ENCODE peak calls at places on chromosomes 5 and 9, in nine cellular contexts. One of them, this sample, is unnamed.
A peak's percentile ranks its signal among the peaks of the same experiment; 100 is the strongest.

GRCh38 chr9:133701321-133701980 is 36.7 kb downstream of the SARDH start:
- ATAC-seq in lower lobe of right lung: no peak
- ATAC-seq in activated CD8-positive, alpha-beta memory T cell treated with anti-CD3 and anti-CD28 coated beads, Interleukin-2, amount 10 ng/mL, durations not matched to agents 7 days and 5 days: peak; percentile 40
- ATAC-seq in pancreas: no peak
- ATAC-seq in heart right ventricle: no peak
- ATAC-seq in central memory CD8-positive, alpha-beta T cell: peak; percentile 83
- ATAC-seq in naive thymus-derived CD4-positive, alpha-beta T cell: peak; percentile 33
- ATAC-seq in RWPE2: no peak
- ATAC-seq in right cardiac atrium: no peak
- ATAC-seq in this sample: peak; percentile 59

GRCh38 chr5:157303667-157304327 is 37.9 kb downstream of the CYFIP2 start:
- ATAC-seq in pancreas: no peak
- ATAC-seq in heart right ventricle: peak; percentile 72
- ATAC-seq in activated CD8-positive, alpha-beta memory T cell treated with anti-CD3 and anti-CD28 coated beads, Interleukin-2, amount 10 ng/mL, durations not matched to agents 7 days and 5 days: peak; percentile 46
- ATAC-seq in RWPE2: peak; percentile 12
- ATAC-seq in lower lobe of right lung: no peak
- ATAC-seq in central memory CD8-positive, alpha-beta T cell: peak; percentile 47
- ATAC-seq in naive thymus-derived CD4-positive, alpha-beta T cell: peak; percentile 80
- ATAC-seq in right cardiac atrium: peak; percentile 84
- ATAC-seq in this sample: peak; percentile 51

GRCh38 chr5:86354664-86355063 is 263.1 kb upstream of the COX7C start:
- ATAC-seq in pancreas: no peak
- ATAC-seq in heart right ventricle: no peak
- ATAC-seq in RWPE2: no peak
- ATAC-seq in lower lobe of right lung: no peak
- ATAC-seq in naive thymus-derived CD4-positive, alpha-beta T cell: no peak
- ATAC-seq in right cardiac atrium: no peak
- ATAC-seq in central memory CD8-positive, alpha-beta T cell: no peak
- ATAC-seq in activated CD8-positive, alpha-beta memory T cell treated with anti-CD3 and anti-CD28 coated beads, Interleukin-2, amount 10 ng/mL, durations not matched to agents 7 days and 5 days: no peak
- ATAC-seq in this sample: no peak

GRCh38 chr9:6870650-6871477 is 113.1 kb downstream of the KDM4C start:
- ATAC-seq in RWPE2: peak; percentile 45
- ATAC-seq in central memory CD8-positive, alpha-beta T cell: no peak
- ATAC-seq in lower lobe of right lung: no peak
- ATAC-seq in activated CD8-positive, alpha-beta memory T cell treated with anti-CD3 and anti-CD28 coated beads, Interleukin-2, amount 10 ng/mL, durations not matched to agents 7 days and 5 days: no peak
- ATAC-seq in right cardiac atrium: peak; percentile 29
- ATAC-seq in naive thymus-derived CD4-positive, alpha-beta T cell: no peak
- ATAC-seq in pancreas: no peak
- ATAC-seq in heart right ventricle: no peak
- ATAC-seq in this sample: no peak

GRCh38 chr5:12668564-12668963 is 764.3 kb upstream of the CTNND2 start:
- ATAC-seq in central memory CD8-positive, alpha-beta T cell: no peak
- ATAC-seq in pancreas: no peak
- ATAC-seq in RWPE2: no peak
- ATAC-seq in right cardiac atrium: no peak
- ATAC-seq in naive thymus-derived CD4-positive, alpha-beta T cell: no peak
- ATAC-seq in heart right ventricle: no peak
- ATAC-seq in lower lobe of right lung: no peak
- ATAC-seq in activated CD8-positive, alpha-beta memory T cell treated with anti-CD3 and anti-CD28 coated beads, Interleukin-2, amount 10 ng/mL, durations not matched to agents 7 days and 5 days: no peak
- ATAC-seq in this sample: no peak

GRCh38 chr5:171647043-171647899 is 138.3 kb upstream of the SMIM23 start:
- ATAC-seq in pancreas: no peak
- ATAC-seq in central memory CD8-positive, alpha-beta T cell: no peak
- ATAC-seq in heart right ventricle: peak; percentile 78
- ATAC-seq in RWPE2: peak; percentile 88
- ATAC-seq in activated CD8-positive, alpha-beta memory T cell treated with anti-CD3 and anti-CD28 coated beads, Interleukin-2, amount 10 ng/mL, durations not matched to agents 7 days and 5 days: no peak
- ATAC-seq in naive thymus-derived CD4-positive, alpha-beta T cell: peak; percentile 46
- ATAC-seq in right cardiac atrium: peak; percentile 62
- ATAC-seq in lower lobe of right lung: no peak
- ATAC-seq in this sample: peak; percentile 60

GRCh38 chr5:50722223-50722622 is 55.8 kb downstream of the PARP8 start:
- ATAC-seq in activated CD8-positive, alpha-beta memory T cell treated with anti-CD3 and anti-CD28 coated beads, Interleukin-2, amount 10 ng/mL, durations not matched to agents 7 days and 5 days: no peak
- ATAC-seq in central memory CD8-positive, alpha-beta T cell: no peak
- ATAC-seq in RWPE2: no peak
- ATAC-seq in lower lobe of right lung: no peak
- ATAC-seq in pancreas: no peak
- ATAC-seq in heart right ventricle: no peak
- ATAC-seq in naive thymus-derived CD4-positive, alpha-beta T cell: no peak
- ATAC-seq in right cardiac atrium: no peak
- ATAC-seq in this sample: no peak

GRCh38 chr9:127763918-127764384 is 14.5 kb downstream of the SH2D3C start:
- ATAC-seq in pancreas: peak; percentile 44
- ATAC-seq in activated CD8-positive, alpha-beta memory T cell treated with anti-CD3 and anti-CD28 coated beads, Interleukin-2, amount 10 ng/mL, durations not matched to agents 7 days and 5 days: peak; percentile 45
- ATAC-seq in naive thymus-derived CD4-positive, alpha-beta T cell: peak; percentile 72
- ATAC-seq in lower lobe of right lung: peak; percentile 69
- ATAC-seq in heart right ventricle: peak; percentile 60
- ATAC-seq in RWPE2: peak; percentile 60
- ATAC-seq in central memory CD8-positive, alpha-beta T cell: no peak
- ATAC-seq in right cardiac atrium: peak; percentile 78
- ATAC-seq in this sample: peak; percentile 63

GRCh38 chr9:108272350-108272899 is 583.4 kb downstream of the ACTL7B start:
- ATAC-seq in right cardiac atrium: peak; percentile 84
- ATAC-seq in pancreas: peak; percentile 85
- ATAC-seq in central memory CD8-positive, alpha-beta T cell: no peak
- ATAC-seq in heart right ventricle: peak; percentile 72
- ATAC-seq in lower lobe of right lung: peak; percentile 87
- ATAC-seq in naive thymus-derived CD4-positive, alpha-beta T cell: peak; percentile 60
- ATAC-seq in activated CD8-positive, alpha-beta memory T cell treated with anti-CD3 and anti-CD28 coated beads, Interleukin-2, amount 10 ng/mL, durations not matched to agents 7 days and 5 days: no peak
- ATAC-seq in RWPE2: peak; percentile 73
- ATAC-seq in this sample: no peak

GRCh38 chr9:102551346-102551745 is 443.8 kb upstream of the CYLC2 start:
- ATAC-seq in lower lobe of right lung: no peak
- ATAC-seq in naive thymus-derived CD4-positive, alpha-beta T cell: no peak
- ATAC-seq in right cardiac atrium: no peak
- ATAC-seq in central memory CD8-positive, alpha-beta T cell: no peak
- ATAC-seq in RWPE2: no peak
- ATAC-seq in pancreas: no peak
- ATAC-seq in heart right ventricle: no peak
- ATAC-seq in activated CD8-positive, alpha-beta memory T cell treated with anti-CD3 and anti-CD28 coated beads, Interleukin-2, amount 10 ng/mL, durations not matched to agents 7 days and 5 days: no peak
- ATAC-seq in this sample: no peak

GRCh38 chr5:126234563-126235195 is 188.5 kb upstream of the GRAMD2B start:
- ATAC-seq in pancreas: no peak
- ATAC-seq in naive thymus-derived CD4-positive, alpha-beta T cell: no peak
- ATAC-seq in RWPE2: peak; percentile 57
- ATAC-seq in heart right ventricle: no peak
- ATAC-seq in central memory CD8-positive, alpha-beta T cell: no peak
- ATAC-seq in right cardiac atrium: no peak
- ATAC-seq in activated CD8-positive, alpha-beta memory T cell treated with anti-CD3 and anti-CD28 coated beads, Interleukin-2, amount 10 ng/mL, durations not matched to agents 7 days and 5 days: no peak
- ATAC-seq in lower lobe of right lung: no peak
- ATAC-seq in this sample: no peak

GRCh38 chr9:89817186-89817960 is 212.6 kb downstream of the GADD45G start:
- ATAC-seq in central memory CD8-positive, alpha-beta T cell: no peak
- ATAC-seq in naive thymus-derived CD4-positive, alpha-beta T cell: no peak
- ATAC-seq in lower lobe of right lung: no peak
- ATAC-seq in RWPE2: no peak
- ATAC-seq in right cardiac atrium: peak; percentile 74
- ATAC-seq in activated CD8-positive, alpha-beta memory T cell treated with anti-CD3 and anti-CD28 coated beads, Interleukin-2, amount 10 ng/mL, durations not matched to agents 7 days and 5 days: no peak
- ATAC-seq in heart right ventricle: peak; percentile 50
- ATAC-seq in pancreas: no peak
- ATAC-seq in this sample: no peak